ENCODE peak calls at places on chromosomes 16 and 17, in six cellular contexts. One of them, this sample, is unnamed.

GRCh38 chr17:44083250-44083849 is 12.8 kb downstream of the G6PC3 start:
- DNase-seq in GM13976: no peak
- DNase-seq in activated CD8-positive, alpha-beta memory T cell treated with anti-CD3 and anti-CD28 coated beads, Interleukin-2, amount 10 ng/mL, durations not matched to agents 7 days and 5 days: no peak
- DNase-seq in AG04450: no peak
- DNase-seq in SK-N-MC: no peak
- DNase-seq in HS-27A: no peak
- DNase-seq in this sample: no peak

GRCh38 chr16:72840591-72841381 is 207.1 kb downstream of the ZFHX3 start:
- DNase-seq in GM13976: no peak
- DNase-seq in SK-N-MC: no peak
- DNase-seq in HS-27A: no peak
- DNase-seq in activated CD8-positive, alpha-beta memory T cell treated with anti-CD3 and anti-CD28 coated beads, Interleukin-2, amount 10 ng/mL, durations not matched to agents 7 days and 5 days: no peak
- DNase-seq in AG04450: no peak
- DNase-seq in this sample: peak; percentile 32

GRCh38 chr16:28879261-28879840 is 1.1 kb downstream of the ATP2A1 start:
- DNase-seq in GM13976: no peak
- DNase-seq in SK-N-MC: no peak
- DNase-seq in HS-27A: no peak
- DNase-seq in activated CD8-positive, alpha-beta memory T cell treated with anti-CD3 and anti-CD28 coated beads, Interleukin-2, amount 10 ng/mL, durations not matched to agents 7 days and 5 days: no peak
- DNase-seq in AG04450: no peak
- DNase-seq in this sample: no peak

GRCh38 chr17:77441130-77441920 is 300.6 kb downstream of the SEC14L1 start:
- DNase-seq in GM13976: peak; percentile 82
- DNase-seq in HS-27A: no peak
- DNase-seq in AG04450: no peak
- DNase-seq in activated CD8-positive, alpha-beta memory T cell treated with anti-CD3 and anti-CD28 coated beads, Interleukin-2, amount 10 ng/mL, durations not matched to agents 7 days and 5 days: peak; percentile 81
- DNase-seq in SK-N-MC: peak; percentile 51
- DNase-seq in this sample: peak; percentile 78

GRCh38 chr16:81779540-81780320 is 639 bp downstream of the PLCG2 start:
- DNase-seq in SK-N-MC: no peak
- DNase-seq in AG04450: no peak
- DNase-seq in activated CD8-positive, alpha-beta memory T cell treated with anti-CD3 and anti-CD28 coated beads, Interleukin-2, amount 10 ng/mL, durations not matched to agents 7 days and 5 days: peak; percentile 46
- DNase-seq in HS-27A: no peak
- DNase-seq in GM13976: no peak
- DNase-seq in this sample: no peak

GRCh38 chr17:8949061-8949622 is 16.4 kb downstream of the PIK3R5 start:
- DNase-seq in activated CD8-positive, alpha-beta memory T cell treated with anti-CD3 and anti-CD28 coated beads, Interleukin-2, amount 10 ng/mL, durations not matched to agents 7 days and 5 days: no peak
- DNase-seq in GM13976: peak; percentile 54
- DNase-seq in HS-27A: no peak
- DNase-seq in SK-N-MC: no peak
- DNase-seq in AG04450: no peak
- DNase-seq in this sample: peak; percentile 57

GRCh38 chr17:50661795-50662391 is 27.2 kb downstream of the ABCC3 start:
- DNase-seq in AG04450: peak; percentile 64
- DNase-seq in HS-27A: peak; percentile 61
- DNase-seq in GM13976: no peak
- DNase-seq in SK-N-MC: no peak
- DNase-seq in activated CD8-positive, alpha-beta memory T cell treated with anti-CD3 and anti-CD28 coated beads, Interleukin-2, amount 10 ng/mL, durations not matched to agents 7 days and 5 days: peak; percentile 65
- DNase-seq in this sample: no peak

GRCh38 chr16:81478876-81479496 is 34.4 kb downstream of the CMIP start:
- DNase-seq in GM13976: peak; percentile 84
- DNase-seq in activated CD8-positive, alpha-beta memory T cell treated with anti-CD3 and anti-CD28 coated beads, Interleukin-2, amount 10 ng/mL, durations not matched to agents 7 days and 5 days: no peak
- DNase-seq in AG04450: no peak
- DNase-seq in HS-27A: no peak
- DNase-seq in SK-N-MC: no peak
- DNase-seq in this sample: peak; percentile 83

GRCh38 chr17:27612160-27612767 is 18.7 kb upstream of the LGALS9 start:
- DNase-seq in GM13976: no peak
- DNase-seq in activated CD8-positive, alpha-beta memory T cell treated with anti-CD3 and anti-CD28 coated beads, Interleukin-2, amount 10 ng/mL, durations not matched to agents 7 days and 5 days: no peak
- DNase-seq in SK-N-MC: no peak
- DNase-seq in AG04450: no peak
- DNase-seq in HS-27A: no peak
- DNase-seq in this sample: no peak

GRCh38 chr17:41523787-41524186 is 4.3 kb downstream of the KRT19 start:
- DNase-seq in activated CD8-positive, alpha-beta memory T cell treated with anti-CD3 and anti-CD28 coated beads, Interleukin-2, amount 10 ng/mL, durations not matched to agents 7 days and 5 days: no peak
- DNase-seq in GM13976: no peak
- DNase-seq in AG04450: no peak
- DNase-seq in HS-27A: no peak
- DNase-seq in SK-N-MC: no peak
- DNase-seq in this sample: no peak

This sample was measured in GM20000.